ENCODE peak calls at places on chromosomes 12 and 14, in five cellular contexts. I is PC-9; U is body of pancreas; V is CD8-positive, alpha-beta T cell; P is psoas muscle. F is an unnamed sample.

GRCh38 chr14:97781961-97782360 is 984.8 kb downstream of the VRK1 start:
- DNase-seq in I (no peak), U (no peak), V (no peak), P (no peak), F (no peak)

GRCh38 chr12:64147011-64147671 is 75.0 kb downstream of the KICS2 start:
- DNase-seq in I (no peak), U (no peak), V (no peak), P (no peak), F (peak)

GRCh38 chr12:112170376-112170775 is 45.0 kb downstream of the TRAFD1 start:
- DNase-seq in I (no peak), U (no peak), V (peak), P (no peak), F (no peak)

GRCh38 chr12:70052931-70053497 is 190.2 kb upstream of the CNOT2 start:
- DNase-seq in I (peak), U (no peak), V (no peak), P (no peak), F (no peak)

GRCh38 chr12:40156031-40156764 is 50.3 kb upstream of the SLC2A13 start:
- DNase-seq in I (no peak), U (no peak), V (no peak), P (no peak), F (no peak)

GRCh38 chr14:38226366-38226765 is 18.7 kb downstream of the SSTR1 start:
- DNase-seq in I (no peak), U (no peak), V (no peak), P (no peak), F (no peak)

GRCh38 chr12:57477710-57478681 is 1.7 kb downstream of the ARHGAP9 start:
- DNase-seq in I (no peak), U (no peak), V (peak), P (no peak), F (no peak)

GRCh38 chr14:72549026-72549425 is 344.9 kb downstream of the DPF3 start:
- DNase-seq in I (no peak), U (no peak), V (no peak), P (no peak), F (no peak)

GRCh38 chr14:102516531-102517411 is 7.2 kb upstream of the ANKRD9 start:
- DNase-seq in I (peak), U (peak), V (peak), P (peak), F (peak)

GRCh38 chr12:92546826-92547348 is 155.9 kb upstream of the PLEKHG7 start:
- DNase-seq in I (no peak), U (no peak), V (no peak), P (no peak), F (no peak)

GRCh38 chr14:90608925-90609324 is 207.3 kb downstream of the TTC7B start:
- DNase-seq in I (no peak), U (no peak), V (no peak), P (no peak), F (no peak)
- H3K27ac ChIP-seq in I (no peak), U (no peak), V (no peak), P (no peak), F (no peak)

GRCh38 chr12:779745-780734 is 27.7 kb downstream of the WNK1 start:
- DNase-seq in I (no peak), U (no peak), V (no peak), P (no peak), F (no peak)
- H3K4me3 ChIP-seq in I (no peak), U (no peak), V (no peak), P (peak), F (no peak)

GRCh38 chr12:115508990-115509389 is 768.5 kb downstream of the MED13L start:
- DNase-seq in I (no peak), U (no peak), V (no peak), P (no peak), F (no peak)

GRCh38 chr12:115507951-115508722 is 769.4 kb downstream of the MED13L start:
- DNase-seq in I (no peak), U (peak), V (no peak), P (no peak), F (no peak)

GRCh38 chr12:115506822-115507629 is 770.5 kb downstream of the MED13L start:
- DNase-seq in I (no peak), U (no peak), V (no peak), P (no peak), F (no peak)

GRCh38 chr12:115500872-115501271 is 776.6 kb downstream of the MED13L start:
- DNase-seq in I (no peak), U (no peak), V (no peak), P (no peak), F (no peak)

GRCh38 chr12:115504241-115504941 is 773.1 kb downstream of the MED13L start:
- DNase-seq in I (no peak), U (no peak), V (no peak), P (no peak), F (no peak)
- H3K27ac ChIP-seq in I (no peak), U (no peak), V (no peak), P (peak), F (no peak)

DNA sequence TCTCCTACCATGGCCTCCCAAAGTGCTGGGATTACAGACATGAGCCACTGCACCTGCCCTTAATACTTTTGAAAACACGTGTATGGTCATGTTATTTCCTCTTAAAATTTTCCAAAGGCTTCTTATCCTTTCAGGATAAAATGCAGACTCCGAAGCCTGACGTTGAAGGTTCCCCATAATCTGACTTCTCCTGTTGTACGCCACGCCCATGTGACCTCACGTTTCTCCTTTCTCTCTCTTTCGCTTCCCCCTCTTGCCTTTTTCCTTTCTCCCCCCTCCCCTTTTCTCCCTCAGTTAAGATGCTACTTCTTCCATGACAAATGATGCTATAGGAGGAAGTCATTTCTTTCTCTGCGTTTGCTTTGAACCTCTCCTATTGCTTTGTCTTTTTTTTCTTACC is 266.0 kb downstream of the FBXL14 start:
- DNase-seq in I (no peak), U (no peak), V (no peak), P (no peak), F (no peak)
- H3K4me3 ChIP-seq in I (no peak), U (no peak), V (no peak), P (no peak), F (no peak)